ENCODE peak calls at places on chromosomes 1 and 21, in six cellular contexts. T is WTC11, V is endodermal cell, M is nephron progenitor cell, W is fibroblast of pulmonary artery, X is B cell. Z is an unnamed sample.

GRCh38 chr1:93846151-93846928 is 32.7 kb downstream of the DNTTIP2 start:
- DNase-seq in V (peak), T (peak), M (peak), X (peak), W (peak), Z (peak)

GRCh38 chr1:7648761-7649384 is 122.2 kb upstream of the VAMP3 start:
- DNase-seq in V (no peak), T (no peak), W (peak), X (no peak), M (no peak), Z (no peak)

GRCh38 chr1:177315270-177315669 is 144.5 kb downstream of the BRINP2 start:
- DNase-seq in M (no peak), V (no peak), X (no peak), W (peak), T (no peak), Z (no peak)

GRCh38 chr1:7437608-7438395 is 333.3 kb upstream of the VAMP3 start:
- DNase-seq in M (no peak), V (no peak), T (no peak), W (no peak), X (no peak), Z (no peak)

GRCh38 chr1:1956586-1957532 is 37.8 kb upstream of the TMEM52 start:
- DNase-seq in V (no peak), T (no peak), X (no peak), M (no peak), W (no peak), Z (no peak)

GRCh38 chr1:175206687-175207086 is 14.1 kb upstream of the KIAA0040 start:
- DNase-seq in M (no peak), T (no peak), V (no peak), W (peak), X (no peak), Z (no peak)

GRCh38 chr1:241518447-241519307 is 878 bp downstream of the FH start:
- DNase-seq in V (no peak), T (no peak), X (no peak), W (peak), M (no peak), Z (no peak)

GRCh38 chr21:10627316-10627863 is 106.0 kb downstream of the TPTE start:
- DNase-seq in M (no peak), T (no peak), W (no peak), X (no peak), V (no peak), Z (no peak)

GRCh38 chr1:17184161-17184665 is 20.7 kb upstream of the PADI1 start:
- DNase-seq in T (no peak), V (peak), W (no peak), X (no peak), M (no peak), Z (no peak)

GRCh38 chr1:58585166-58585565 is 8.1 kb upstream of the TACSTD2 start:
- DNase-seq in T (no peak), W (no peak), X (no peak), V (no peak), M (no peak), Z (no peak)

GRCh38 chr1:160610584-160611242 is 31.4 kb upstream of the CD84 start:
- DNase-seq in T (no peak), M (no peak), X (no peak), W (no peak), V (no peak), Z (no peak)

GRCh38 chr1:43221256-43221778 is 48.5 kb upstream of the TMEM125 start:
- DNase-seq in W (no peak), M (no peak), V (no peak), X (peak), T (no peak), Z (peak)

GRCh38 chr1:6491480-6491962 is at the start of gene PLEKHG5:
- DNase-seq in T (no peak), W (peak), V (peak), M (no peak), X (no peak), Z (no peak)

GRCh38 chr1:186722711-186723309 is 42.6 kb upstream of the PTGS2 start:
- DNase-seq in M (peak), T (no peak), V (no peak), X (no peak), W (peak), Z (peak)

GRCh38 chr21:20459838-20460237 is 538.4 kb upstream of the NCAM2 start:
- DNase-seq in T (no peak), V (no peak), X (no peak), W (no peak), M (no peak), Z (no peak)

GRCh38 chr1:1344672-1345361 is 4.4 kb downstream of the DVL1 start:
- DNase-seq in M (peak), V (peak), T (peak), W (peak), X (no peak), Z (no peak)

GRCh38 chr1:247962911-247963588 is 2.0 kb upstream of the OR2AK2 start:
- DNase-seq in V (no peak), W (no peak), X (no peak), M (no peak), T (no peak), Z (no peak)

GRCh38 chr1:228369608-228370438 is 36.8 kb downstream of the TRIM11 start:
- DNase-seq in M (no peak), X (no peak), W (no peak), V (no peak), T (no peak), Z (no peak)

GRCh38 chr1:229217716-229218115 is 53.2 kb upstream of the RAB4A start:
- DNase-seq in X (no peak), T (no peak), W (no peak), V (peak), M (no peak), Z (no peak)

GRCh38 chr1:6358144-6358624 is 35.4 kb downstream of the ACOT7 start:
- DNase-seq in T (no peak), M (no peak), W (peak), V (peak), X (no peak), Z (no peak)

GRCh38 chr1:61226791-61227567 is 144.6 kb downstream of the NFIA start:
- DNase-seq in X (no peak), V (no peak), T (no peak), W (no peak), M (no peak), Z (no peak)

GRCh38 chr1:47696404-47696910 is 258.6 kb downstream of the FOXD2 start:
- DNase-seq in M (no peak), T (no peak), X (no peak), W (no peak), V (peak), Z (no peak)

GRCh38 chr1:208115924-208116614 is 128.1 kb downstream of the PLXNA2 start:
- DNase-seq in T (no peak), W (no peak), M (no peak), V (peak), X (no peak), Z (no peak)

GRCh38 chr1:170732262-170732595 is 68.3 kb downstream of the PRRX1 start:
- DNase-seq in W (peak), X (no peak), T (no peak), V (no peak), M (no peak), Z (no peak)

GRCh38 chr1:19208710-19209438 is 1.2 kb downstream of the UBR4 start:
- DNase-seq in W (peak), X (no peak), T (no peak), M (no peak), V (no peak), Z (no peak)

GRCh38 chr1:169107673-169108160 is 1.2 kb downstream of the ATP1B1 start:
- DNase-seq in M (no peak), T (no peak), W (peak), X (no peak), V (no peak), Z (no peak)

GRCh38 chr1:2526824-2527552 is 592 bp upstream of the PANK4 start:
- DNase-seq in X (no peak), M (no peak), V (peak), T (no peak), W (peak), Z (peak)

GRCh38 chr1:3021233-3021671 is at the start of gene ACTRT2:
- DNase-seq in T (no peak), W (no peak), M (no peak), V (no peak), X (no peak), Z (no peak)

GRCh38 chr1:14487671-14488070 is 110.8 kb upstream of the KAZN start:
- DNase-seq in T (no peak), V (no peak), W (no peak), X (no peak), M (no peak), Z (no peak)

GRCh38 chr1:1296070-1297061 is 11.4 kb downstream of the ACAP3 start:
- DNase-seq in W (no peak), V (no peak), T (no peak), X (no peak), M (no peak), Z (no peak)

GRCh38 chr1:178485467-178486098 is 11.2 kb downstream of the CLEC20A start:
- DNase-seq in W (peak), V (no peak), T (no peak), X (no peak), M (no peak), Z (no peak)

GRCh38 chr1:63633281-63633680 is 40.1 kb downstream of the PGM1 start:
- DNase-seq in V (no peak), X (no peak), T (no peak), W (no peak), M (no peak), Z (no peak)

GRCh38 chr1:60281360-60281932 is 207.9 kb upstream of the C1orf87 start:
- DNase-seq in W (peak), T (peak), V (peak), X (no peak), M (peak), Z (peak)

GRCh38 chr1:198167436-198167934 is 10.7 kb downstream of the NEK7 start:
- DNase-seq in T (no peak), W (peak), M (no peak), V (no peak), X (no peak), Z (no peak)

GRCh38 chr1:152495066-152495675 is 15.4 kb upstream of the LCE5A start:
- DNase-seq in V (peak), M (no peak), X (no peak), W (peak), T (no peak), Z (no peak)

GRCh38 chr1:202283991-202284390 is 57.7 kb downstream of the UBE2T start:
- DNase-seq in T (no peak), W (peak), X (no peak), V (no peak), M (no peak), Z (no peak)

GRCh38 chr1:244176201-244176600 is 125.1 kb downstream of the ZBTB18 start:
- DNase-seq in W (no peak), T (no peak), X (no peak), V (no peak), M (no peak), Z (no peak)

GRCh38 chr21:44507673-44508425 is 32.1 kb downstream of the KRTAP10-1 start:
- DNase-seq in M (no peak), W (no peak), T (no peak), X (no peak), V (no peak), Z (no peak)

GRCh38 chr1:11481019-11481418 is 2.1 kb downstream of the DISP3 start:
- DNase-seq in V (no peak), W (no peak), T (no peak), X (no peak), M (no peak), Z (no peak)
- TF ChIP-seq CTCF in V (peak), W (no peak), T (no peak), X (no peak), M (no peak), Z (no peak)

DNA sequence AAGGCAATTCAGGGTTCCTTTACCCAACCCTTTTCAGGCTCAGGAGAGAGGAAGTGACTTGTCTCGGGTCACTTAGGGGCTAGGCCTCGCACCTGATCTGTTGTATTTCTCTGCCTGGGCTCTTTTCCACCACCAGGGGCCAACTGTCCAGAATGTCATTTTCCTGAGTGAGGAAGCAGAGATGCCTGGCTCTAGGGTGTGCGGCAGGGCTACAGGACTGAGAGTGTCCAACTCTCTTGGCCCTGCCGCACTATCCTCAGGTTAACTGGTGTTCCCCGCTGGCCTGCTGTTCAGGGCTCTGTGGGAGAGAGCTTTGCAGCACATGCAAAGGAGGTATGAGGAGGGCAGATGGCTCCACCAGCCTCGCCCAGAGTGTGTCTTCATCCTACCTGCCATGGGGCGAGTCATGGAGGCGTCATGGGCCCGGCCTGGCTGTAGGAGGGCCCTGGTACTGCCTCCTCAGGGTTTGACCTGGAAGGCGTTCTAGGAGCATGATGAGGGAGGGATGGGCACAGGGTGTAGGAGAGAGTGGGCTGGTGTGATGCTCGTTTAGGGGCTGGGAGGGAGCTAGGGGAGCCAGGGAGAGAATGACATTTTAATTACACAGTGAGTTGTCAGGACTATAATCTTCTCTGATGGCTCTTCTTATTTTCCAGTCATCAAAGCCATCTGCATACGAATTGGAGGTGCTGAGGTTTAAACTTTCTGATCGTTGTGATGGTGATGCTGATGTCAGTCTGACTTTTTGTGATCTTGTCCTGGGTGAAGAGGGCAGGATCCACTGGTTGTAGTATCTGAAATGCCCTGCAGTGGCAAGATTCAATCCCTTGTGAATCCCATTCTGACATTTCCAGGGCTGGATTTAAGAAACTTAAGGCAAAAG is 128.4 kb downstream of the NOS1AP start:
- DNase-seq in W (no peak), M (no peak), V (peak), T (peak), X (no peak), Z (no peak)
- TF ChIP-seq CTCF in W (no peak), M (no peak), V (peak), T (no peak), X (no peak), Z (no peak)

GRCh38 chr1:211648980-211649934 is 26.2 kb downstream of the NEK2 start:
- DNase-seq in W (peak), T (peak), V (no peak), X (no peak), M (no peak), Z (no peak)
- TF ChIP-seq CTCF in W (peak), T (no peak), V (no peak), X (peak), M (no peak), Z (peak)

GRCh38 chr1:53501065-53502005 is 42.1 kb downstream of the DMRTB1 start:
- DNase-seq in M (no peak), V (no peak), T (no peak), W (no peak), X (no peak), Z (no peak)

GRCh38 chr1:53500184-53501064 is 41.2 kb downstream of the DMRTB1 start:
- DNase-seq in T (no peak), W (no peak), X (no peak), V (no peak), M (peak), Z (no peak)

GRCh38 chr1:53498555-53499142 is 39.5 kb downstream of the DMRTB1 start:
- DNase-seq in V (no peak), M (no peak), W (peak), T (no peak), X (no peak), Z (no peak)

GRCh38 chr1:53499257-53500183 is 40.3 kb downstream of the DMRTB1 start:
- DNase-seq in V (no peak), T (no peak), M (no peak), W (no peak), X (no peak), Z (no peak)

GRCh38 chr1:53495608-53496345 is 36.6 kb downstream of the DMRTB1 start:
- DNase-seq in W (no peak), M (no peak), X (no peak), V (no peak), T (no peak), Z (no peak)
- TF ChIP-seq CTCF in W (no peak), M (no peak), X (no peak), V (no peak), T (no peak), Z (no peak)

GRCh38 chr1:210797422-210797821 is 336.5 kb downstream of the KCNH1 start:
- DNase-seq in W (no peak), T (no peak), V (no peak), M (no peak), X (no peak), Z (no peak)
- TF ChIP-seq CTCF in W (no peak), T (no peak), V (no peak), M (no peak), X (no peak), Z (no peak)

Z was measured in GM12864.